ENCODE peak calls at places on chromosomes 5 and 9, in eight cellular contexts. One of them, this sample, is unnamed.

GRCh38 chr9:68577778-68578591 is 37.3 kb upstream of the TMEM252 start:
- DNase-seq in CD8-positive, alpha-beta T cell: no peak
- DNase-seq in body of pancreas: no peak
- DNase-seq in pancreas: no peak
- DNase-seq in SK-N-SH: no peak
- DNase-seq in fibroblast of lung: no peak
- DNase-seq in H1: no peak
- DNase-seq in uterus: no peak
- DNase-seq in this sample: no peak

GRCh38 chr9:7051711-7052110 is 293.9 kb downstream of the KDM4C start:
- DNase-seq in H1: no peak
- DNase-seq in pancreas: no peak
- DNase-seq in SK-N-SH: no peak
- DNase-seq in CD8-positive, alpha-beta T cell: no peak
- DNase-seq in fibroblast of lung: no peak
- DNase-seq in uterus: no peak
- DNase-seq in body of pancreas: no peak
- DNase-seq in this sample: no peak

GRCh38 chr9:114799441-114799840 is 6.4 kb downstream of the TNFSF15 start:
- DNase-seq in SK-N-SH: peak; percentile 17
- DNase-seq in pancreas: no peak
- DNase-seq in H1: peak; percentile 49
- DNase-seq in fibroblast of lung: no peak
- DNase-seq in body of pancreas: no peak
- DNase-seq in CD8-positive, alpha-beta T cell: no peak
- DNase-seq in uterus: no peak
- DNase-seq in this sample: no peak

GRCh38 chr5:119321569-119322311 is 34.1 kb upstream of the TNFAIP8 start:
- DNase-seq in H1: no peak
- DNase-seq in pancreas: no peak
- DNase-seq in CD8-positive, alpha-beta T cell: no peak
- DNase-seq in uterus: no peak
- DNase-seq in SK-N-SH: no peak
- DNase-seq in body of pancreas: no peak
- DNase-seq in fibroblast of lung: no peak
- DNase-seq in this sample: no peak

GRCh38 chr5:73446631-73447233 is 1.8 kb downstream of the FOXD1 start:
- DNase-seq in pancreas: no peak
- DNase-seq in H1: peak; percentile 64
- DNase-seq in SK-N-SH: no peak
- DNase-seq in uterus: no peak
- DNase-seq in CD8-positive, alpha-beta T cell: no peak
- DNase-seq in body of pancreas: no peak
- DNase-seq in fibroblast of lung: no peak
- DNase-seq in this sample: no peak

GRCh38 chr9:1050125-1050895 is at the start of gene DMRT2:
- DNase-seq in SK-N-SH: peak; percentile 86
- DNase-seq in body of pancreas: peak; percentile 93
- DNase-seq in pancreas: peak; percentile 80
- DNase-seq in CD8-positive, alpha-beta T cell: no peak
- DNase-seq in uterus: peak; percentile 70
- DNase-seq in H1: peak; percentile 92
- DNase-seq in fibroblast of lung: peak; percentile 65
- DNase-seq in this sample: peak; percentile 88

GRCh38 chr9:21324040-21324439 is 11.2 kb downstream of the KLHL9 start:
- DNase-seq in uterus: no peak
- DNase-seq in SK-N-SH: no peak
- DNase-seq in pancreas: no peak
- DNase-seq in body of pancreas: peak; percentile 10
- DNase-seq in CD8-positive, alpha-beta T cell: no peak
- DNase-seq in H1: no peak
- DNase-seq in fibroblast of lung: no peak
- DNase-seq in this sample: no peak

GRCh38 chr5:138032028-138032571 is 779 bp downstream of the FAM13B start:
- DNase-seq in fibroblast of lung: peak; percentile 44
- DNase-seq in SK-N-SH: no peak
- DNase-seq in H1: no peak
- DNase-seq in CD8-positive, alpha-beta T cell: no peak
- DNase-seq in body of pancreas: peak; percentile 69
- DNase-seq in uterus: peak; percentile 51
- DNase-seq in pancreas: peak; percentile 47
- DNase-seq in this sample: peak; percentile 70

GRCh38 chr9:136107155-136107952 is 11.3 kb downstream of the TMEM250 start:
- DNase-seq in CD8-positive, alpha-beta T cell: peak; percentile 50
- DNase-seq in SK-N-SH: peak; percentile 60
- DNase-seq in pancreas: no peak
- DNase-seq in fibroblast of lung: no peak
- DNase-seq in body of pancreas: no peak
- DNase-seq in uterus: no peak
- DNase-seq in H1: no peak
- DNase-seq in this sample: no peak

GRCh38 chr9:8694983-8695588 is 895.5 kb upstream of the DMAC1 start:
- DNase-seq in uterus: no peak
- DNase-seq in SK-N-SH: no peak
- DNase-seq in fibroblast of lung: no peak
- DNase-seq in CD8-positive, alpha-beta T cell: no peak
- DNase-seq in body of pancreas: no peak
- DNase-seq in H1: no peak
- DNase-seq in pancreas: no peak
- DNase-seq in this sample: no peak

GRCh38 chr5:145072880-145073279 is 762.3 kb downstream of the PRELID2 start:
- DNase-seq in SK-N-SH: no peak
- DNase-seq in CD8-positive, alpha-beta T cell: no peak
- DNase-seq in uterus: no peak
- DNase-seq in H1: no peak
- DNase-seq in fibroblast of lung: no peak
- DNase-seq in body of pancreas: no peak
- DNase-seq in pancreas: no peak
- DNase-seq in this sample: no peak

GRCh38 chr9:121478816-121479676 is 20.6 kb downstream of the GGTA1 start:
- DNase-seq in pancreas: no peak
- DNase-seq in SK-N-SH: no peak
- DNase-seq in CD8-positive, alpha-beta T cell: no peak
- DNase-seq in fibroblast of lung: no peak
- DNase-seq in body of pancreas: no peak
- DNase-seq in uterus: no peak
- DNase-seq in H1: peak; percentile 56
- DNase-seq in this sample: no peak

GRCh38 chr5:68246802-68247201 is 31.2 kb downstream of the PIK3R1 start:
- DNase-seq in body of pancreas: no peak
- DNase-seq in fibroblast of lung: no peak
- DNase-seq in H1: no peak
- DNase-seq in uterus: no peak
- DNase-seq in SK-N-SH: no peak
- DNase-seq in pancreas: no peak
- DNase-seq in CD8-positive, alpha-beta T cell: no peak
- DNase-seq in this sample: no peak

GRCh38 chr5:132629230-132629944 is 28.6 kb upstream of the IL13 start:
- DNase-seq in H1: no peak
- DNase-seq in fibroblast of lung: no peak
- DNase-seq in SK-N-SH: no peak
- DNase-seq in uterus: no peak
- DNase-seq in CD8-positive, alpha-beta T cell: no peak
- DNase-seq in body of pancreas: no peak
- DNase-seq in pancreas: no peak
- DNase-seq in this sample: no peak

GRCh38 chr5:14807471-14807870 is 64.1 kb downstream of the ANKH start:
- DNase-seq in uterus: no peak
- DNase-seq in CD8-positive, alpha-beta T cell: no peak
- DNase-seq in fibroblast of lung: no peak
- DNase-seq in SK-N-SH: no peak
- DNase-seq in pancreas: no peak
- DNase-seq in H1: no peak
- DNase-seq in body of pancreas: no peak
- DNase-seq in this sample: no peak

GRCh38 chr5:14802541-14802940 is 69.0 kb downstream of the ANKH start:
- DNase-seq in fibroblast of lung: no peak
- DNase-seq in uterus: no peak
- DNase-seq in H1: no peak
- DNase-seq in pancreas: no peak
- DNase-seq in SK-N-SH: no peak
- DNase-seq in body of pancreas: no peak
- DNase-seq in CD8-positive, alpha-beta T cell: no peak
- DNase-seq in this sample: no peak

GRCh38 chr5:14806452-14806851 is 65.1 kb downstream of the ANKH start:
- DNase-seq in H1: no peak
- DNase-seq in pancreas: no peak
- DNase-seq in uterus: no peak
- DNase-seq in SK-N-SH: no peak
- DNase-seq in body of pancreas: peak; percentile 32
- DNase-seq in CD8-positive, alpha-beta T cell: no peak
- DNase-seq in fibroblast of lung: peak; percentile 73
- DNase-seq in this sample: peak; percentile 65

GRCh38 chr5:14801792-14802191 is 69.8 kb downstream of the ANKH start:
- DNase-seq in body of pancreas: no peak
- DNase-seq in fibroblast of lung: no peak
- DNase-seq in CD8-positive, alpha-beta T cell: no peak
- DNase-seq in uterus: no peak
- DNase-seq in SK-N-SH: no peak
- DNase-seq in pancreas: no peak
- DNase-seq in H1: no peak
- DNase-seq in this sample: no peak
- H3K4me1 ChIP-seq in body of pancreas: no peaks in the 10 kb centered on the region
- H3K4me1 ChIP-seq in fibroblast of lung: peaks cover 7% of the 10 kb centered on the region
- H3K4me1 ChIP-seq in CD8-positive, alpha-beta T cell: peaks cover 5% of the 10 kb centered on the region
- H3K4me1 ChIP-seq in uterus: no peaks in the 10 kb centered on the region
- H3K4me1 ChIP-seq in SK-N-SH: no peaks in the 10 kb centered on the region
- H3K4me1 ChIP-seq in pancreas: no peaks in the 10 kb centered on the region
- H3K4me1 ChIP-seq in H1: no peaks in the 10 kb centered on the region
- H3K4me1 ChIP-seq in this sample: peaks cover 55% of the 10 kb centered on the region

DNA sequence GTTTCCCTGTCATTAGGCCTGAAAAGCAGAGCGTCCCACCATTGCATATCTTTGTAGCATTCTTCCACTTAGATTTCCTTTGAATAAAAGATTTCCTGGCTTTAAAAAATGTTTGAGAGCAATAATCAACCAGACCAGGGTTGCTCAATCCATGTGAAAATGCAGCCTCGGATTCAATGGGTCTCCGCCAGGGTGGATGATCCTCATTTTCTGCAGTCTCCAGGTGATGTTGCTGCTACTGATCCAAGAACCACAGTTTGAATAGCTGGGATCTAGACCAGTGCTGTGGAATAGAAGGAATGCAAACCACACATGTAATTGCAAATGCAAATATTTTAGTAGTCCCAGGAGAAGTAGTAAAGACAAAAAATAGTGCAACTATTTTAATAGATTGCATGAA is 317.6 kb downstream of the IRX1 start:
- DNase-seq in CD8-positive, alpha-beta T cell: no peak
- DNase-seq in H1: no peak
- DNase-seq in SK-N-SH: no peak
- DNase-seq in fibroblast of lung: peak; percentile 21
- DNase-seq in body of pancreas: no peak
- DNase-seq in pancreas: no peak
- DNase-seq in uterus: no peak
- DNase-seq in this sample: no peak
- H3K9me3 ChIP-seq in CD8-positive, alpha-beta T cell: no peaks in the 10 kb centered on the region
- H3K9me3 ChIP-seq in H1: no peaks in the 10 kb centered on the region
- H3K9me3 ChIP-seq in SK-N-SH: no peaks in the 10 kb centered on the region
- H3K9me3 ChIP-seq in fibroblast of lung: no peaks in the 10 kb centered on the region
- H3K9me3 ChIP-seq in body of pancreas: peaks cover 1% of the 10 kb centered on the region
- H3K9me3 ChIP-seq in pancreas: no peaks in the 10 kb centered on the region
- H3K9me3 ChIP-seq in uterus: no peaks in the 10 kb centered on the region
- H3K9me3 ChIP-seq in this sample: no peaks in the 10 kb centered on the region

GRCh38 chr5:127042593-127042992 is 12.2 kb upstream of the MARCHF3 start:
- DNase-seq in fibroblast of lung: peak; percentile 6
- DNase-seq in pancreas: no peak
- DNase-seq in H1: no peak
- DNase-seq in body of pancreas: no peak
- DNase-seq in uterus: no peak
- DNase-seq in CD8-positive, alpha-beta T cell: no peak
- DNase-seq in SK-N-SH: peak; percentile 12
- DNase-seq in this sample: no peak
- TF ChIP-seq CTCF in fibroblast of lung: peak; percentile 33
- TF ChIP-seq CTCF in pancreas: no peak
- TF ChIP-seq CTCF in H1: no peak
- TF ChIP-seq CTCF in body of pancreas: no peak
- TF ChIP-seq CTCF in uterus: peak; percentile 16
- TF ChIP-seq CTCF in CD8-positive, alpha-beta T cell: no peak
- TF ChIP-seq CTCF in SK-N-SH: peak; percentile 52
- TF ChIP-seq CTCF in this sample: peak; percentile 47

GRCh38 chr9:5551771-5552170 is 41.4 kb downstream of the PDCD1LG2 start:
- DNase-seq in H1: no peak
- DNase-seq in uterus: no peak
- DNase-seq in CD8-positive, alpha-beta T cell: no peak
- DNase-seq in SK-N-SH: no peak
- DNase-seq in pancreas: no peak
- DNase-seq in fibroblast of lung: peak; percentile 60
- DNase-seq in body of pancreas: no peak
- DNase-seq in this sample: no peak
- H3K4me1 ChIP-seq in H1: no peaks in the 10 kb centered on the region
- H3K4me1 ChIP-seq in uterus: no peaks in the 10 kb centered on the region
- H3K4me1 ChIP-seq in CD8-positive, alpha-beta T cell: peaks cover under 1% of the 10 kb centered on the region
- H3K4me1 ChIP-seq in SK-N-SH: peaks cover 49% of the 10 kb centered on the region
- H3K4me1 ChIP-seq in pancreas: no peaks in the 10 kb centered on the region
- H3K4me1 ChIP-seq in fibroblast of lung: peaks cover 11% of the 10 kb centered on the region
- H3K4me1 ChIP-seq in body of pancreas: no peaks in the 10 kb centered on the region
- H3K4me1 ChIP-seq in this sample: peaks cover 12% of the 10 kb centered on the region